ENCODE peak calls at places on chromosomes 7 and 10, in seven cellular contexts. One of them, this sample, is unnamed.

GRCh38 chr7:47669178-47669878 is 87.4 kb upstream of the TNS3 start:
- DNase-seq in HCT116: no peak
- DNase-seq in K562: peak
- DNase-seq in H1: no peak
- DNase-seq in SK-N-SH: no peak
- DNase-seq in GM12878: peak
- DNase-seq in HepG2: peak
- DNase-seq in this sample: no peak

GRCh38 chr7:138455609-138456008 is 4.5 kb upstream of the TRIM24 start:
- DNase-seq in HepG2: peak
- DNase-seq in K562: no peak
- DNase-seq in HCT116: no peak
- DNase-seq in H1: no peak
- DNase-seq in GM12878: no peak
- DNase-seq in SK-N-SH: no peak
- DNase-seq in this sample: no peak

GRCh38 chr10:93813507-93814465 is 56.0 kb downstream of the LGI1 start:
- DNase-seq in H1: peak
- DNase-seq in GM12878: no peak
- DNase-seq in HCT116: peak
- DNase-seq in HepG2: peak
- DNase-seq in SK-N-SH: peak
- DNase-seq in K562: no peak
- DNase-seq in this sample: peak

GRCh38 chr7:3300221-3300650 is 816 bp upstream of the SDK1 start:
- DNase-seq in H1: no peak
- DNase-seq in GM12878: no peak
- DNase-seq in SK-N-SH: peak
- DNase-seq in HCT116: no peak
- DNase-seq in HepG2: peak
- DNase-seq in K562: no peak
- DNase-seq in this sample: no peak

GRCh38 chr10:125985557-125986246 is 89.3 kb downstream of the FANK1 start:
- DNase-seq in GM12878: no peak
- DNase-seq in H1: no peak
- DNase-seq in HepG2: no peak
- DNase-seq in SK-N-SH: no peak
- DNase-seq in K562: no peak
- DNase-seq in HCT116: no peak
- DNase-seq in this sample: no peak

GRCh38 chr10:100645609-100646008 is 99.8 kb upstream of the PAX2 start:
- DNase-seq in HepG2: no peak
- DNase-seq in K562: no peak
- DNase-seq in H1: no peak
- DNase-seq in SK-N-SH: no peak
- DNase-seq in GM12878: no peak
- DNase-seq in HCT116: no peak
- DNase-seq in this sample: no peak

GRCh38 chr7:30799206-30799975 is 28.2 kb downstream of the MINDY4 start:
- DNase-seq in H1: no peak
- DNase-seq in SK-N-SH: no peak
- DNase-seq in K562: no peak
- DNase-seq in GM12878: peak
- DNase-seq in HCT116: no peak
- DNase-seq in HepG2: no peak
- DNase-seq in this sample: no peak

GRCh38 chr10:93468532-93469213 is 13.5 kb downstream of the MYOF start:
- DNase-seq in HCT116: peak
- DNase-seq in GM12878: no peak
- DNase-seq in K562: no peak
- DNase-seq in HepG2: peak
- DNase-seq in H1: no peak
- DNase-seq in SK-N-SH: no peak
- DNase-seq in this sample: no peak

GRCh38 chr7:159030490-159031134 is 114.1 kb downstream of the VIPR2 start:
- DNase-seq in HepG2: peak
- DNase-seq in H1: peak
- DNase-seq in K562: peak
- DNase-seq in GM12878: no peak
- DNase-seq in HCT116: peak
- DNase-seq in SK-N-SH: peak
- DNase-seq in this sample: peak

GRCh38 chr10:96565774-96566173 is 21.0 kb downstream of the TM9SF3 start:
- DNase-seq in K562: no peak
- DNase-seq in HepG2: no peak
- DNase-seq in GM12878: no peak
- DNase-seq in HCT116: no peak
- DNase-seq in SK-N-SH: peak
- DNase-seq in H1: no peak
- DNase-seq in this sample: no peak

GRCh38 chr7:158649279-158649678 is 55.3 kb downstream of the NCAPG2 start:
- DNase-seq in GM12878: no peak
- DNase-seq in K562: no peak
- DNase-seq in HCT116: no peak
- DNase-seq in SK-N-SH: peak
- DNase-seq in HepG2: peak
- DNase-seq in H1: no peak
- DNase-seq in this sample: no peak

GRCh38 chr10:232878-233277 is 97.6 kb downstream of the ZMYND11 start:
- DNase-seq in HepG2: no peak
- DNase-seq in K562: no peak
- DNase-seq in SK-N-SH: no peak
- DNase-seq in GM12878: no peak
- DNase-seq in H1: no peak
- DNase-seq in HCT116: no peak
- DNase-seq in this sample: no peak
- TF ChIP-seq JUND in HepG2: no peak
- TF ChIP-seq JUND in K562: no peak
- TF ChIP-seq JUND in SK-N-SH: no peak
- TF ChIP-seq JUND in GM12878: no peak
- TF ChIP-seq JUND in H1: no peak
- TF ChIP-seq JUND in HCT116: no peak
- TF ChIP-seq JUND in this sample: no peak

GRCh38 chr10:123136221-123136805 is 543 bp downstream of the HMX3 start:
- DNase-seq in SK-N-SH: no peak
- DNase-seq in K562: no peak
- DNase-seq in H1: no peak
- DNase-seq in GM12878: no peak
- DNase-seq in HepG2: no peak
- DNase-seq in HCT116: no peak
- DNase-seq in this sample: no peak

GRCh38 chr10:123135415-123136141 is at the start of gene HMX3:
- DNase-seq in SK-N-SH: peak
- DNase-seq in K562: peak
- DNase-seq in GM12878: no peak
- DNase-seq in H1: no peak
- DNase-seq in HepG2: no peak
- DNase-seq in HCT116: no peak
- DNase-seq in this sample: no peak

GRCh38 chr10:123139165-123139520 is 3.4 kb downstream of the HMX3 start:
- DNase-seq in H1: no peak
- DNase-seq in HCT116: no peak
- DNase-seq in K562: no peak
- DNase-seq in HepG2: no peak
- DNase-seq in SK-N-SH: no peak
- DNase-seq in GM12878: no peak
- DNase-seq in this sample: no peak

GRCh38 chr10:123134915-123135414 is 805 bp upstream of the HMX3 start:
- DNase-seq in H1: no peak
- DNase-seq in GM12878: no peak
- DNase-seq in K562: peak
- DNase-seq in HCT116: no peak
- DNase-seq in SK-N-SH: peak
- DNase-seq in HepG2: no peak
- DNase-seq in this sample: no peak

GRCh38 chr10:123136806-123137642 is 1.3 kb downstream of the HMX3 start:
- DNase-seq in HepG2: no peak
- DNase-seq in H1: no peak
- DNase-seq in K562: peak
- DNase-seq in SK-N-SH: no peak
- DNase-seq in HCT116: no peak
- DNase-seq in GM12878: no peak
- DNase-seq in this sample: no peak
- TF ChIP-seq JUND in HepG2: no peak
- TF ChIP-seq JUND in H1: no peak
- TF ChIP-seq JUND in K562: no peak
- TF ChIP-seq JUND in SK-N-SH: no peak
- TF ChIP-seq JUND in HCT116: no peak
- TF ChIP-seq JUND in GM12878: no peak
- TF ChIP-seq JUND in this sample: no peak

DNA sequence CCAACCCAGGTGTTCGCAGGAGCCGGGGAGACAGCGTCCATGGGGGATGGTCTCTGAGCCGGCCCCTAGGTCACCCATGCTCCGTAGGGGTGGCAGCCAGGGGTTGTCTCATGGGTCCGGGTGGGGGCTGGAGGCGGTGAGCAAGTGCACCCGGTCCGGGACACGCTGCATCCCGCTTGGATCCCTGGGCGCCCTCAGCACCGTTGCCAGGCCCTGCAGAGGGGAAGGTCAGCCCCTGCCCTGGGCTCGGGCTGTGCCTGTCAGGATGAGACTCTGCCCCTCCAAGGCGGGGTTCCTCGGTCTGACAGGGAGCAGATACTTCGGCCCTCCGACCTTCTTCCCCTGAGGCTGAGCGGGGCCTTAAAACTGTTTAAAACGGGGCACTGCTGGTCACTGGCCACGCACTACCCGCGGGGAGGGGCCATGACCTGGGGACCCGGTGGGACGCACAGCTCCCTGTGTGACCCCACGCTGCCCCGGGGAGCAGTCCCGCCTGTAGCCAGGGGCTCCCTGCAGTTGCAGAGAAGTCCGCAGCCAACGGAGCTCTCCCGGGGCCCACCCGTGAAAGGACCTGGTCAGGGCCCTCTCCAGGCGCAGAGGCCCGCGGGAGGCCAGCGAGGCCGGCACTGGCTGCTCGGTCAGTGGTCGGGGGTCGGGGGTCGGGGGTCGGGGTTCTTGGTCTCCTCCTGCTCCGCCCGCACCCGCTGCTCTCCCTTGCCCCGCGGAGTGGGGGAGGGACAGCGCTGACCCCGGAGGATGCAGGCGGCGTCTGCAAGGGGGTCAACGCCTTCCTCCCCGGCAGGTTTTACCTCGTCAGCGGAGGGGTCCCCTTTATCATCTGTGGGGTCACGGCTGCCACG is 33.4 kb upstream of the KNDC1 start:
- DNase-seq in HepG2: no peak
- DNase-seq in GM12878: no peak
- DNase-seq in SK-N-SH: no peak
- DNase-seq in K562: no peak
- DNase-seq in HCT116: no peak
- DNase-seq in H1: no peak
- DNase-seq in this sample: no peak
- TF ChIP-seq JUND in HepG2: no peak
- TF ChIP-seq JUND in GM12878: no peak
- TF ChIP-seq JUND in SK-N-SH: no peak
- TF ChIP-seq JUND in K562: no peak
- TF ChIP-seq JUND in HCT116: no peak
- TF ChIP-seq JUND in H1: no peak
- TF ChIP-seq JUND in this sample: no peak

GRCh38 chr7:92417913-92418312 is 29.4 kb upstream of the GATAD1 start:
- DNase-seq in H1: no peak
- DNase-seq in GM12878: no peak
- DNase-seq in K562: peak
- DNase-seq in HCT116: no peak
- DNase-seq in SK-N-SH: no peak
- DNase-seq in HepG2: no peak
- DNase-seq in this sample: peak

GRCh38 chr7:92425311-92425947 is 21.9 kb upstream of the GATAD1 start:
- DNase-seq in HepG2: no peak
- DNase-seq in SK-N-SH: no peak
- DNase-seq in GM12878: no peak
- DNase-seq in H1: no peak
- DNase-seq in HCT116: no peak
- DNase-seq in K562: no peak
- DNase-seq in this sample: no peak

GRCh38 chr7:92423646-92424045 is 23.6 kb upstream of the GATAD1 start:
- DNase-seq in SK-N-SH: no peak
- DNase-seq in HepG2: no peak
- DNase-seq in H1: no peak
- DNase-seq in HCT116: no peak
- DNase-seq in K562: no peak
- DNase-seq in GM12878: no peak
- DNase-seq in this sample: no peak

GRCh38 chr7:92422926-92423325 is 24.4 kb upstream of the GATAD1 start:
- DNase-seq in H1: no peak
- DNase-seq in HepG2: no peak
- DNase-seq in HCT116: no peak
- DNase-seq in GM12878: no peak
- DNase-seq in SK-N-SH: no peak
- DNase-seq in K562: no peak
- DNase-seq in this sample: no peak

GRCh38 chr7:92421676-92422435 is 25.4 kb upstream of the GATAD1 start:
- DNase-seq in HCT116: no peak
- DNase-seq in GM12878: no peak
- DNase-seq in SK-N-SH: peak
- DNase-seq in H1: no peak
- DNase-seq in K562: peak
- DNase-seq in HepG2: no peak
- DNase-seq in this sample: peak
- TF ChIP-seq JUND in HCT116: no peak
- TF ChIP-seq JUND in GM12878: no peak
- TF ChIP-seq JUND in SK-N-SH: no peak
- TF ChIP-seq JUND in H1: no peak
- TF ChIP-seq JUND in K562: no peak
- TF ChIP-seq JUND in HepG2: no peak
- TF ChIP-seq JUND in this sample: no peak

This sample was measured in T47D.